ENCODE peak calls at places on chromosomes 1 and 21, in nine cellular contexts. One of them, this sample, is unnamed.

GRCh38 chr1:28518000-28518744 is 12.3 kb downstream of the RCC1 start:
- DNase-seq in Daoy: peak
- DNase-seq in NCI-H1105: peak
- DNase-seq in T-helper 9 cell: peak
- DNase-seq in stimulated activated CD8-positive, alpha-beta memory T cell treated with anti-CD3 and anti-CD28 coated beads, Interleukin-4, amount 100 ng/mL, for 24 hours: peak
- DNase-seq in epithelial cell of prostate: no peak
- DNase-seq in HCT116: no peak
- DNase-seq in GDM1: peak
- DNase-seq in activated T-cell treated with anti-CD3 and anti-CD28 coated beads for 24 hours: peak
- DNase-seq in this sample: peak

GRCh38 chr1:53046930-53047329 is 15.1 kb upstream of the PODN start:
- DNase-seq in stimulated activated CD8-positive, alpha-beta memory T cell treated with anti-CD3 and anti-CD28 coated beads, Interleukin-4, amount 100 ng/mL, for 24 hours: no peak
- DNase-seq in epithelial cell of prostate: no peak
- DNase-seq in NCI-H1105: no peak
- DNase-seq in GDM1: no peak
- DNase-seq in HCT116: no peak
- DNase-seq in activated T-cell treated with anti-CD3 and anti-CD28 coated beads for 24 hours: no peak
- DNase-seq in Daoy: peak
- DNase-seq in T-helper 9 cell: no peak
- DNase-seq in this sample: no peak

GRCh38 chr1:41498391-41498790 is 13.9 kb upstream of the EDN2 start:
- DNase-seq in Daoy: peak
- DNase-seq in HCT116: no peak
- DNase-seq in stimulated activated CD8-positive, alpha-beta memory T cell treated with anti-CD3 and anti-CD28 coated beads, Interleukin-4, amount 100 ng/mL, for 24 hours: no peak
- DNase-seq in T-helper 9 cell: no peak
- DNase-seq in epithelial cell of prostate: no peak
- DNase-seq in GDM1: no peak
- DNase-seq in NCI-H1105: no peak
- DNase-seq in activated T-cell treated with anti-CD3 and anti-CD28 coated beads for 24 hours: no peak
- DNase-seq in this sample: no peak

GRCh38 chr1:20717452-20718342 is at the start of gene KIF17:
- DNase-seq in epithelial cell of prostate: no peak
- DNase-seq in T-helper 9 cell: peak
- DNase-seq in HCT116: no peak
- DNase-seq in Daoy: peak
- DNase-seq in NCI-H1105: peak
- DNase-seq in GDM1: peak
- DNase-seq in stimulated activated CD8-positive, alpha-beta memory T cell treated with anti-CD3 and anti-CD28 coated beads, Interleukin-4, amount 100 ng/mL, for 24 hours: peak
- DNase-seq in activated T-cell treated with anti-CD3 and anti-CD28 coated beads for 24 hours: peak
- DNase-seq in this sample: peak

GRCh38 chr1:36411674-36412648 is 14.3 kb upstream of the LSM10 start:
- DNase-seq in activated T-cell treated with anti-CD3 and anti-CD28 coated beads for 24 hours: peak
- DNase-seq in NCI-H1105: no peak
- DNase-seq in Daoy: peak
- DNase-seq in stimulated activated CD8-positive, alpha-beta memory T cell treated with anti-CD3 and anti-CD28 coated beads, Interleukin-4, amount 100 ng/mL, for 24 hours: no peak
- DNase-seq in epithelial cell of prostate: no peak
- DNase-seq in T-helper 9 cell: no peak
- DNase-seq in HCT116: no peak
- DNase-seq in GDM1: peak
- DNase-seq in this sample: no peak

GRCh38 chr21:32237021-32237420 is 41.8 kb downstream of the MIS18A start:
- DNase-seq in epithelial cell of prostate: no peak
- DNase-seq in Daoy: no peak
- DNase-seq in stimulated activated CD8-positive, alpha-beta memory T cell treated with anti-CD3 and anti-CD28 coated beads, Interleukin-4, amount 100 ng/mL, for 24 hours: no peak
- DNase-seq in GDM1: no peak
- DNase-seq in T-helper 9 cell: no peak
- DNase-seq in NCI-H1105: no peak
- DNase-seq in HCT116: no peak
- DNase-seq in activated T-cell treated with anti-CD3 and anti-CD28 coated beads for 24 hours: no peak
- DNase-seq in this sample: no peak

GRCh38 chr1:234647245-234647644 is 37.3 kb upstream of the IRF2BP2 start:
- DNase-seq in stimulated activated CD8-positive, alpha-beta memory T cell treated with anti-CD3 and anti-CD28 coated beads, Interleukin-4, amount 100 ng/mL, for 24 hours: no peak
- DNase-seq in T-helper 9 cell: no peak
- DNase-seq in NCI-H1105: peak
- DNase-seq in activated T-cell treated with anti-CD3 and anti-CD28 coated beads for 24 hours: no peak
- DNase-seq in GDM1: no peak
- DNase-seq in epithelial cell of prostate: no peak
- DNase-seq in HCT116: no peak
- DNase-seq in Daoy: no peak
- DNase-seq in this sample: no peak

GRCh38 chr1:148362141-148362929 is 120.8 kb downstream of the PPIAL4G start:
- DNase-seq in Daoy: peak
- DNase-seq in stimulated activated CD8-positive, alpha-beta memory T cell treated with anti-CD3 and anti-CD28 coated beads, Interleukin-4, amount 100 ng/mL, for 24 hours: no peak
- DNase-seq in activated T-cell treated with anti-CD3 and anti-CD28 coated beads for 24 hours: peak
- DNase-seq in epithelial cell of prostate: no peak
- DNase-seq in T-helper 9 cell: peak
- DNase-seq in GDM1: no peak
- DNase-seq in NCI-H1105: no peak
- DNase-seq in HCT116: peak
- DNase-seq in this sample: no peak

GRCh38 chr1:82517586-82517985 is 716.9 kb downstream of the ADGRL2 start:
- DNase-seq in GDM1: no peak
- DNase-seq in T-helper 9 cell: no peak
- DNase-seq in Daoy: peak
- DNase-seq in stimulated activated CD8-positive, alpha-beta memory T cell treated with anti-CD3 and anti-CD28 coated beads, Interleukin-4, amount 100 ng/mL, for 24 hours: no peak
- DNase-seq in NCI-H1105: no peak
- DNase-seq in activated T-cell treated with anti-CD3 and anti-CD28 coated beads for 24 hours: no peak
- DNase-seq in HCT116: no peak
- DNase-seq in epithelial cell of prostate: no peak
- DNase-seq in this sample: no peak

GRCh38 chr1:6509603-6510291 is 18.3 kb upstream of the PLEKHG5 start:
- DNase-seq in HCT116: no peak
- DNase-seq in Daoy: no peak
- DNase-seq in epithelial cell of prostate: no peak
- DNase-seq in T-helper 9 cell: no peak
- DNase-seq in NCI-H1105: no peak
- DNase-seq in stimulated activated CD8-positive, alpha-beta memory T cell treated with anti-CD3 and anti-CD28 coated beads, Interleukin-4, amount 100 ng/mL, for 24 hours: no peak
- DNase-seq in GDM1: no peak
- DNase-seq in activated T-cell treated with anti-CD3 and anti-CD28 coated beads for 24 hours: no peak
- DNase-seq in this sample: no peak

GRCh38 chr1:87728169-87728568 is 399.5 kb downstream of the LMO4 start:
- DNase-seq in NCI-H1105: no peak
- DNase-seq in Daoy: no peak
- DNase-seq in GDM1: no peak
- DNase-seq in stimulated activated CD8-positive, alpha-beta memory T cell treated with anti-CD3 and anti-CD28 coated beads, Interleukin-4, amount 100 ng/mL, for 24 hours: no peak
- DNase-seq in HCT116: no peak
- DNase-seq in activated T-cell treated with anti-CD3 and anti-CD28 coated beads for 24 hours: no peak
- DNase-seq in T-helper 9 cell: no peak
- DNase-seq in epithelial cell of prostate: peak
- DNase-seq in this sample: no peak

GRCh38 chr1:233256191-233256590 is 39.3 kb downstream of the PCNX2 start:
- DNase-seq in epithelial cell of prostate: no peak
- DNase-seq in Daoy: no peak
- DNase-seq in T-helper 9 cell: no peak
- DNase-seq in stimulated activated CD8-positive, alpha-beta memory T cell treated with anti-CD3 and anti-CD28 coated beads, Interleukin-4, amount 100 ng/mL, for 24 hours: no peak
- DNase-seq in GDM1: no peak
- DNase-seq in HCT116: no peak
- DNase-seq in activated T-cell treated with anti-CD3 and anti-CD28 coated beads for 24 hours: no peak
- DNase-seq in NCI-H1105: no peak
- DNase-seq in this sample: no peak

GRCh38 chr1:179745131-179745611 is 2.1 kb downstream of the FAM163A start:
- DNase-seq in T-helper 9 cell: no peak
- DNase-seq in epithelial cell of prostate: no peak
- DNase-seq in activated T-cell treated with anti-CD3 and anti-CD28 coated beads for 24 hours: no peak
- DNase-seq in HCT116: no peak
- DNase-seq in NCI-H1105: no peak
- DNase-seq in Daoy: no peak
- DNase-seq in GDM1: no peak
- DNase-seq in stimulated activated CD8-positive, alpha-beta memory T cell treated with anti-CD3 and anti-CD28 coated beads, Interleukin-4, amount 100 ng/mL, for 24 hours: no peak
- DNase-seq in this sample: no peak

GRCh38 chr1:47191940-47192457 is 2.2 kb upstream of the PDZK1IP1 start:
- DNase-seq in GDM1: no peak
- DNase-seq in T-helper 9 cell: no peak
- DNase-seq in HCT116: no peak
- DNase-seq in stimulated activated CD8-positive, alpha-beta memory T cell treated with anti-CD3 and anti-CD28 coated beads, Interleukin-4, amount 100 ng/mL, for 24 hours: no peak
- DNase-seq in Daoy: no peak
- DNase-seq in NCI-H1105: no peak
- DNase-seq in activated T-cell treated with anti-CD3 and anti-CD28 coated beads for 24 hours: no peak
- DNase-seq in epithelial cell of prostate: no peak
- DNase-seq in this sample: no peak

GRCh38 chr1:54229281-54229891 is 29.4 kb downstream of the MRPL37 start:
- DNase-seq in stimulated activated CD8-positive, alpha-beta memory T cell treated with anti-CD3 and anti-CD28 coated beads, Interleukin-4, amount 100 ng/mL, for 24 hours: peak
- DNase-seq in NCI-H1105: no peak
- DNase-seq in T-helper 9 cell: no peak
- DNase-seq in Daoy: peak
- DNase-seq in epithelial cell of prostate: no peak
- DNase-seq in activated T-cell treated with anti-CD3 and anti-CD28 coated beads for 24 hours: peak
- DNase-seq in GDM1: peak
- DNase-seq in HCT116: peak
- DNase-seq in this sample: no peak